ENCODE peak calls at places on chromosomes 1 and 21, in four cellular contexts. Z, C, V and J are unnamed samples.

GRCh38 chr1:101203812-101204540 is 32.8 kb upstream of the S1PR1 start:
- DNase-seq in V (peak; percentile 35), Z (no peak), C (no peak), J (no peak)

GRCh38 chr1:201461193-201461657 is 7.8 kb downstream of the PHLDA3 start:
- DNase-seq in Z (peak; percentile 81), C (no peak), V (peak; percentile 93), J (peak; percentile 60)

GRCh38 chr1:156464825-156465452 is 35.6 kb downstream of the MEF2D start:
- DNase-seq in C (no peak), Z (no peak), V (no peak), J (no peak)

GRCh38 chr21:36232641-36233040 is 76.0 kb downstream of the DOP1B start:
- DNase-seq in C (no peak), V (no peak), Z (no peak), J (no peak)

GRCh38 chr1:156151093-156151688 is 2.2 kb upstream of the SEMA4A start:
- DNase-seq in Z (no peak), V (no peak), C (no peak), J (no peak)

GRCh38 chr1:194062962-194063361 is 876.5 kb upstream of the B3GALT2 start:
- DNase-seq in Z (no peak), V (no peak), C (no peak), J (no peak)

GRCh38 chr1:224302947-224303346 is 27.0 kb downstream of the NVL start:
- DNase-seq in V (no peak), Z (no peak), C (no peak), J (no peak)

GRCh38 chr1:243991650-243992049 is 59.4 kb upstream of the ZBTB18 start:
- DNase-seq in V (no peak), Z (no peak), C (no peak), J (no peak)

GRCh38 chr1:231201375-231202124 is 39.5 kb upstream of the GNPAT start:
- DNase-seq in V (no peak), Z (no peak), C (no peak), J (no peak)

GRCh38 chr1:245621589-245621988 is 466.8 kb downstream of the KIF26B start:
- DNase-seq in C (no peak), Z (peak; percentile 10), V (no peak), J (no peak)

GRCh38 chr1:18602533-18603211 is 28.0 kb upstream of the PAX7 start:
- DNase-seq in V (no peak), C (no peak), Z (no peak), J (no peak)

GRCh38 chr1:71785470-71785869 is 496.9 kb downstream of the NEGR1 start:
- DNase-seq in V (peak; percentile 11), C (no peak), Z (no peak), J (no peak)

GRCh38 chr1:234656981-234657651 is 47.1 kb upstream of the IRF2BP2 start:
- DNase-seq in V (peak; percentile 82), C (no peak), Z (peak; percentile 50), J (no peak)

GRCh38 chr1:175219774-175220173 is 27.2 kb upstream of the KIAA0040 start:
- DNase-seq in Z (no peak), C (no peak), V (no peak), J (no peak)

GRCh38 chr1:1348420-1349255 is 580 bp downstream of the DVL1 start:
- DNase-seq in V (no peak), C (no peak), Z (no peak), J (no peak)

GRCh38 chr1:156233421-156234127 is 8.4 kb upstream of the BGLAP start:
- DNase-seq in V (peak; percentile 60), C (no peak), Z (no peak), J (peak; percentile 15)

GRCh38 chr1:234768171-234768568 is 158.2 kb upstream of the IRF2BP2 start:
- DNase-seq in C (no peak), V (no peak), Z (no peak), J (no peak)

GRCh38 chr1:202144510-202145324 is at the start of gene ARL8A:
- DNase-seq in C (peak; percentile 65), V (no peak), Z (peak; percentile 58), J (peak; percentile 86)

DNA sequence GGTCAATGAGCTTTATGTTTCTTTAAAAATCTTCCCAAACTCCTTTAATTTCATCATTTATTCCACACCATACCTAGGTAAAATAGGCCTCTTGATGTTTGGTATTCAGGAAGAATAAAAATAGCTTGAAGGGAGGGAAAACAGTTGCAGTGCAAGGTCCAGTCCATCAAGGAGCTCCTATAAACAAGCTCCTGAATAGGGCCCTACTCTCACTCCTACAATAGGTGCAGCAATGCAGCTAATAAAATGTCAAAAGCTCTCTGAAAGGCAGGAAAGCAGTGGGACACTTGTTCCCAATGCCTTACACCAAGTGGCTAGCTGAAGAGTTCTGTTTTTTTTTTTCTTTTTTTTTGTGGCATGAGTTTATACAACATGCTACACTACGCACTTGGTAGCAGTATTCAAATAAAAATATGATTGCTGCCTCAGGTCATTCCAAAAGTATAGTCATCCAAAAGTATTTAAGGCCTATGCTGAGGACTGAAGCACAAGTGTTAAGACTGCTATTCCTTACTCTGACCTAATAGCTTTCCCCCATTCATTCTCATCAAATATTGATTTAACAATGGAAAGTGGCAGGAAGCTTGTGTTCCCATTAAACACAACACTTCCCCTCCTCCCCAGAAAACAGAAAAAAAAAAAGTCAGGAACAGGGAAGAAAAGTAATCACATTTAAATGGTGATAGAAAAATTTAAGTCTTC is 9.8 kb downstream of the TEX38 start:
- DNase-seq in C (no peak), Z (no peak), V (no peak), J (no peak)
- H3K36me3 ChIP-seq in C (peaks cover 69% of the 10 kb centered on the region), Z (peaks cover 40% of the 10 kb centered on the region), V (peaks cover 14% of the 10 kb centered on the region), J (peaks cover 100% of the 10 kb centered on the region)

DNA sequence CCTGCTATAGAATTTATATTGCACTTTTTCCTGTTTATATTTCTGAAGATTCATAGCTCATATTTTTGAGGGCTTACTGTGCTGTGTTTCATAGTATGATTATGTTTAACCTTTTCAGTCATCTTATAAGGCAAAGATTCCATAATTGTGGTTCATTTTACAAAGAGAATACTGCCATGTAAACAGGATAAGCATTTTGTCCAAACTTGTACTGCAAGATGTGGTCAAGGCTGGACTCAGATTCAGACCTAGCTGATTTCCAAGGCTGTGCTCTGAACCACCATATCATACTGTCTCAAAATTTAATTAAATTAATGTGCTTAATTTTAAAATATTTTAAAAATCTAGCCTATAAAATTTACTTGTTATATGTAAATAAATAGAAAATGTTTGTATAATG is 31.4 kb downstream of the STXBP3 start:
- DNase-seq in V (no peak), C (no peak), Z (no peak), J (no peak)
- H3K36me3 ChIP-seq in V (peaks cover 4% of the 10 kb centered on the region), C (peaks cover 60% of the 10 kb centered on the region), Z (peaks cover 45% of the 10 kb centered on the region), J (peaks cover 97% of the 10 kb centered on the region)

GRCh38 chr1:26471498-26472329 is 526 bp upstream of the HMGN2 start:
- DNase-seq in C (no peak), V (peak; percentile 16), Z (peak; percentile 64), J (peak; percentile 83)

GRCh38 chr1:26471201-26471497 is 1.1 kb upstream of the HMGN2 start:
- DNase-seq in Z (no peak), C (no peak), V (no peak), J (no peak)

GRCh38 chr1:26468911-26469310 is 3.3 kb upstream of the HMGN2 start:
- DNase-seq in C (no peak), V (no peak), Z (peak; percentile 62), J (peak; percentile 73)

GRCh38 chr1:26472330-26472900 is at the start of gene HMGN2:
- DNase-seq in Z (peak; percentile 79), C (peak; percentile 64), V (peak; percentile 31), J (peak; percentile 93)

GRCh38 chr1:26469558-26469957 is 2.7 kb upstream of the HMGN2 start:
- DNase-seq in Z (no peak), V (no peak), C (no peak), J (no peak)
- H3K36me3 ChIP-seq in Z (peaks cover 14% of the 10 kb centered on the region), V (peaks cover 25% of the 10 kb centered on the region), C (peaks cover 57% of the 10 kb centered on the region), J (peaks cover 59% of the 10 kb centered on the region)

DNA sequence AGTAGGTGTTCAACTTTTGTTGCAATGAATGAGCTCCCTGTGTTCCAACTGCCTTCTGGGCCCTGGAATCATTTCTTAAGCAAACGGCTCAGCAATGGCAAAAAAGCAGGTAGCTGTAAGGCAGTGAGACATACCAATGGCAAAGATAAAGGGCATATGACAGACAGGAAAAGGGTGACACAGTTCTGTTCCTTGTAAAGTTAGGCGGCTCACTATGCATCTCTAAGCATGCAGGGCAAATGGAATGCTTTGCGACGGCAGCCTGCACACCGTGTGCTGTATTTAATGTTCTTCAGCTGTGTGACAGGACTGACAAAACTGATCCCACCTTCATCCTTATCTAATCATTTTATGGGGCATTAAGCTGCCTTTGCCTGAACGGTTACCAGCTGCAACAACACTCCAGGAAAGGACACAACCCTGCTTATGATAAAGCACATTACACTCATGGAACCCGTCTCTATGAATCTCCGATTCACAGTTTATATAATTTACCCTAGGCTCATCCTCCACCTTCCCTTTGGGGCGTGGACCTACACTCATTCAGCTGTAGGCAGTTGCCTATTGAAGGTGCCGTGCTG is 80.5 kb upstream of the VAV3 start:
- DNase-seq in V (no peak), C (no peak), Z (no peak), J (no peak)
- H3K36me3 ChIP-seq in V (no peaks in the 10 kb centered on the region), C (no peaks in the 10 kb centered on the region), Z (no peaks in the 10 kb centered on the region), J (no peaks in the 10 kb centered on the region)

DNA sequence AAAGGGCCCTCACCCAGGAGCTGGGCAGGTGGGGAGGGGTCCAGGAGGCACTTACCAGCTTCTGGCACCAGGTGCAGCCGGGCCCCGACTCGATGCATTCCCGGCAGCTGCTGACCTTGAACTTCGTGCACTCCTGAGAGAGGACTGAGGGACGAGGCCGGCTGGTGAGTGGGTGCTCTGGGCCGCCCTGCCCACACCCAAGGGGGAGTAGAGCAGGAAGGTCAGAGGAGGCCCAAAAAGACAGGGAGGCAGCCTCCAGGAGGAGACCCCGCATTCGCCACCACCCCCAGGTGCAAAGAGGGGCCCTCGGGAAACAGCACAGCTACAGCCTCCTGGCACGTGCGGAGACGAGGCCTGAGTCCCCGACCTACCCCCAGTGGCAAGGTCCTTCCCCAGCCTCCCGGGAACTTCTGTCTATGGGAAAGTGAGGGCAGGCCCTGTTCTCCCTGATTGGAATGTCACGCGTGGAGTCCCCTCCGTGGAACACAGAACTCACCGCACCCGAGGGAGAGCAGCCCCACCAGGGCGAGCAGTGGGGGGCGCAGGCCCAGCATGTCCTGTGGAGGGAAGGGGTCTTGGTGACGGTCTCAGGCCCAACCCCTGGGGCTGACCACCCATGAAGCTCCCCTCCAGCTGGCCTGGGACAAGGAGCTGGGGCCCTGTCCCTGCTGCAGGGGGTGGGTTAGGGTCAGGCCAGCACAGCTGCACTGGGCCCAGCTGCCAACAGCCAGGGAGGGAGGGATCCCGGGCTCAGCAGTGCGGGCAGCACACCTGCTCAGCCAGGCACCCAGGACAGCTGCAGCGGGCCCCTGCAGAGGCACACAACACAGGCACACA is 10.3 kb downstream of the ITGB2 start:
- DNase-seq in V (no peak), Z (no peak), C (no peak), J (no peak)
- H3K36me3 ChIP-seq in V (no peaks in the 10 kb centered on the region), Z (no peaks in the 10 kb centered on the region), C (peaks cover 42% of the 10 kb centered on the region), J (no peaks in the 10 kb centered on the region)